ENCODE peak calls at places on chromosomes 3 and 15, in eight cellular contexts. One of them, this sample, is unnamed.

GRCh38 chr15:70050970-70051369 is 46.7 kb downstream of the TLE3 start:
- DNase-seq in GOT3: no peak
- DNase-seq in AG04450: no peak
- DNase-seq in T-helper 9 cell: no peak
- DNase-seq in HT-29: no peak
- DNase-seq in activated T-cell treated with anti-CD3 and anti-CD28 coated beads for 4 hours: no peak
- DNase-seq in substantia nigra: no peak
- DNase-seq in effector memory CD4-positive, alpha-beta T cell: no peak
- DNase-seq in this sample: no peak

GRCh38 chr3:79354179-79354688 is 413.6 kb downstream of the ROBO1 start:
- DNase-seq in GOT3: no peak
- DNase-seq in AG04450: no peak
- DNase-seq in T-helper 9 cell: no peak
- DNase-seq in HT-29: no peak
- DNase-seq in activated T-cell treated with anti-CD3 and anti-CD28 coated beads for 4 hours: no peak
- DNase-seq in substantia nigra: no peak
- DNase-seq in effector memory CD4-positive, alpha-beta T cell: no peak
- DNase-seq in this sample: no peak

GRCh38 chr15:75454471-75455418 is 3.3 kb upstream of the SIN3A start:
- DNase-seq in GOT3: no peak
- DNase-seq in AG04450: no peak
- DNase-seq in T-helper 9 cell: peak
- DNase-seq in HT-29: peak
- DNase-seq in activated T-cell treated with anti-CD3 and anti-CD28 coated beads for 4 hours: peak
- DNase-seq in substantia nigra: no peak
- DNase-seq in effector memory CD4-positive, alpha-beta T cell: peak
- DNase-seq in this sample: no peak

GRCh38 chr3:143601738-143602480 is 246.4 kb downstream of the SLC9A9 start:
- DNase-seq in GOT3: no peak
- DNase-seq in AG04450: no peak
- DNase-seq in T-helper 9 cell: no peak
- DNase-seq in HT-29: no peak
- DNase-seq in activated T-cell treated with anti-CD3 and anti-CD28 coated beads for 4 hours: no peak
- DNase-seq in substantia nigra: no peak
- DNase-seq in effector memory CD4-positive, alpha-beta T cell: no peak
- DNase-seq in this sample: peak

GRCh38 chr15:53758412-53758811 is 1.1 kb downstream of the WDR72 start:
- DNase-seq in GOT3: no peak
- DNase-seq in AG04450: no peak
- DNase-seq in T-helper 9 cell: no peak
- DNase-seq in HT-29: no peak
- DNase-seq in activated T-cell treated with anti-CD3 and anti-CD28 coated beads for 4 hours: no peak
- DNase-seq in substantia nigra: no peak
- DNase-seq in effector memory CD4-positive, alpha-beta T cell: no peak
- DNase-seq in this sample: no peak

GRCh38 chr3:19688767-19689166 is 245.2 kb downstream of the EFHB start:
- DNase-seq in GOT3: no peak
- DNase-seq in AG04450: no peak
- DNase-seq in T-helper 9 cell: no peak
- DNase-seq in HT-29: peak
- DNase-seq in activated T-cell treated with anti-CD3 and anti-CD28 coated beads for 4 hours: no peak
- DNase-seq in substantia nigra: no peak
- DNase-seq in effector memory CD4-positive, alpha-beta T cell: no peak
- DNase-seq in this sample: peak

GRCh38 chr3:18066899-18067582 is 324.6 kb upstream of the TBC1D5 start:
- DNase-seq in GOT3: no peak
- DNase-seq in AG04450: no peak
- DNase-seq in T-helper 9 cell: no peak
- DNase-seq in HT-29: no peak
- DNase-seq in activated T-cell treated with anti-CD3 and anti-CD28 coated beads for 4 hours: no peak
- DNase-seq in substantia nigra: no peak
- DNase-seq in effector memory CD4-positive, alpha-beta T cell: no peak
- DNase-seq in this sample: no peak

GRCh38 chr3:65130782-65131181 is 443.0 kb upstream of the ADAMTS9 start:
- DNase-seq in GOT3: no peak
- DNase-seq in AG04450: no peak
- DNase-seq in T-helper 9 cell: no peak
- DNase-seq in HT-29: no peak
- DNase-seq in activated T-cell treated with anti-CD3 and anti-CD28 coated beads for 4 hours: no peak
- DNase-seq in substantia nigra: no peak
- DNase-seq in effector memory CD4-positive, alpha-beta T cell: no peak
- DNase-seq in this sample: no peak

This sample was measured in MCF 10A.